ENCODE peak calls at places on chromosomes 2 and 18, in five cellular contexts. Q is Karpas-422, K is neural progenitor cell, A is SJCRH30, G is A549. E is an unnamed sample.

GRCh38 chr2:161430416-161430815 is 14.3 kb downstream of the TBR1 start:
- DNase-seq in Q (no peak), K (no peak), A (no peak), G (no peak), E (no peak)

GRCh38 chr18:73690222-73690621 is 457.4 kb downstream of the FBXO15 start:
- DNase-seq in Q (no peak), K (peak; percentile 69), A (no peak), G (no peak), E (no peak)

GRCh38 chr2:17272649-17273048 is 245.6 kb downstream of the RAD51AP2 start:
- DNase-seq in Q (no peak), K (no peak), A (no peak), G (no peak), E (no peak)

GRCh38 chr18:3652380-3653262 is 202.6 kb downstream of the TGIF1 start:
- DNase-seq in Q (no peak), K (no peak), A (peak; percentile 63), G (peak; percentile 99), E (no peak)

GRCh38 chr18:79581911-79582310 is 97.7 kb upstream of the CTDP1 start:
- DNase-seq in Q (no peak), K (no peak), A (no peak), G (no peak), E (no peak)

GRCh38 chr18:2914185-2914584 is 67.4 kb downstream of the EMILIN2 start:
- DNase-seq in Q (no peak), K (no peak), A (peak; percentile 53), G (no peak), E (no peak)

GRCh38 chr18:36378194-36378593 is 80.7 kb downstream of the FHOD3 start:
- DNase-seq in Q (no peak), K (no peak), A (no peak), G (no peak), E (no peak)

GRCh38 chr2:236945431-236946016 is 140.2 kb upstream of the COPS8 start:
- DNase-seq in Q (no peak), K (no peak), A (no peak), G (no peak), E (peak; percentile 27)

DNA sequence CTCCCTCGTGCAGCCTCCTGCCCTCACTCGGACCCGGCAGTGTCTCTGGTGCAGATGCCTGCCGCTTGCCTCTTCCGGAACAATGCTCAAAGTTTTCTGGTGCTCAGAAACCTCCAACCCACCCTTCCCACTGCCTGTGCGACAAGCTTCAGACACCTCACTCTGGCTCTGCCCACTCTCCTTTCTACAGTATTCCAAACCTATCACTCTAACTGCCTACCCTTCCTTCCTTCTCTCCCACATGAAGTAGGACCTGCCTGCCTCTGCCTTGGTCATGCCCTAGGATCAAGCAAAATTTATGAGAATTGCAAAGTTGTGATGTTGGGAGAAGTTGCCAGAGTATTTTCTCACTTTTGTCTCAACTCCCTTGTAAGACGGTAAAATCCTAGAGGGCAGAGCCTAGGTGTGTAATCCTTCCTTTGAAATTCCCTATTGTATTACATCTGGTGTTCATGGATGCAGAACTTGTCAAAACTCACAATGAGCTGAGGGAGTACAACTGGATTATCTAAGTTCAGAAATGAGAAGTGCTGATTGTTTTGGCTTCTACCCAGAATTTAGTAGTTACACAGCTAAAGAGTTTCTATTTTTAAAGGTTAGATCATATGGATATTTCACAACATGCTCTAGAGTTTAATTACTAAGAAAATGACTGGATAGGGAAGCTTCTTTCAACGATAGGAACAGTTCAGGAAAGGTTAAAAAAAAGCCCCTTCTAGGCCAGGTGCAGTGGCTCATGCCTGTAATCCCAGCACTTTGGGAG is 7.2 kb downstream of the NPC1 start:
- DNase-seq in Q (no peak), K (no peak), A (no peak), G (no peak), E (no peak)
- H3K4me1 ChIP-seq in Q (peaks cover 18% of the 10 kb centered on the region), K (peaks cover 23% of the 10 kb centered on the region), A (peaks cover 12% of the 10 kb centered on the region), G (peaks cover 36% of the 10 kb centered on the region), E (peaks cover 10% of the 10 kb centered on the region)

GRCh38 chr2:154557906-154558305 is 140.6 kb upstream of the KCNJ3 start:
- DNase-seq in Q (no peak), K (no peak), A (no peak), G (no peak), E (no peak)
- H3K4me1 ChIP-seq in Q (no peaks in the 10 kb centered on the region), K (no peaks in the 10 kb centered on the region), A (no peaks in the 10 kb centered on the region), G (no peaks in the 10 kb centered on the region), E (no peaks in the 10 kb centered on the region)

DNA sequence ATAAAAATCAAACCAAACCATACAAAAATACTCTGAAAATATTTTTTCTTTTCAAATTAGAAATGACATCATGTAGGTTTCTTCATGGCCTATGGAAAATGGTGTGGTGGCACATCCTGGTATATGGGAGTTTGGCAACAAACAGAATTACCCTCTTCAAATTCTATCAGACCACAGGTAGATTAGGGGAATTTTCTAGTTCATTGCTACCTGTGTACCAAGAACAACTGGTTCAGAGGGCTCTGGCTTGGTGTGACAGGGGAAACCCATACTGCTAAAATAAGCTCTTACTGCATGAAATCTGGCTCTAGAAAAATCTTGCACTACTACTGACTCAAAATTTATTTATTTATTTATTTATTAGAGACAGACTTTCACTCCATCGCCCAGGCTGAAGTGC is 63.4 kb upstream of the PELI1 start:
- DNase-seq in Q (no peak), K (no peak), A (no peak), G (no peak), E (no peak)
- H3K4me1 ChIP-seq in Q (peaks cover 23% of the 10 kb centered on the region), K (peaks cover 11% of the 10 kb centered on the region), A (peaks cover 16% of the 10 kb centered on the region), G (peaks cover 3% of the 10 kb centered on the region), E (peaks cover 6% of the 10 kb centered on the region)

GRCh38 chr2:118943286-118943685 is 1.3 kb downstream of the MARCO start:
- DNase-seq in Q (no peak), K (no peak), A (no peak), G (no peak), E (no peak)
- H3K4me1 ChIP-seq in Q (no peaks in the 10 kb centered on the region), K (no peaks in the 10 kb centered on the region), A (no peaks in the 10 kb centered on the region), G (no peaks in the 10 kb centered on the region), E (no peaks in the 10 kb centered on the region)

GRCh38 chr2:98464772-98465310 is 20.2 kb downstream of the INPP4A start:
- DNase-seq in Q (no peak), K (no peak), A (peak; percentile 27), G (no peak), E (no peak)
- H3K4me1 ChIP-seq in Q (peaks cover 44% of the 10 kb centered on the region), K (peaks cover 5% of the 10 kb centered on the region), A (peaks cover 42% of the 10 kb centered on the region), G (peaks cover 21% of the 10 kb centered on the region), E (peaks cover 37% of the 10 kb centered on the region)

GRCh38 chr2:230738391-230738811 is 25.8 kb downstream of the CAB39 start:
- DNase-seq in Q (no peak), K (no peak), A (peak; percentile 24), G (no peak), E (no peak)
- H3K4me1 ChIP-seq in Q (peaks cover 31% of the 10 kb centered on the region), K (no peaks in the 10 kb centered on the region), A (no peaks in the 10 kb centered on the region), G (peaks cover 24% of the 10 kb centered on the region), E (peaks cover 8% of the 10 kb centered on the region)

GRCh38 chr2:9179572-9180201 is 26.9 kb upstream of the ASAP2 start:
- DNase-seq in Q (no peak), K (no peak), A (peak; percentile 54), G (peak; percentile 74), E (no peak)

GRCh38 chr2:9178110-9178904 is 28.3 kb upstream of the ASAP2 start:
- DNase-seq in Q (no peak), K (no peak), A (no peak), G (no peak), E (no peak)

GRCh38 chr2:9170458-9171130 is 36.0 kb upstream of the ASAP2 start:
- DNase-seq in Q (no peak), K (no peak), A (no peak), G (no peak), E (no peak)

GRCh38 chr2:9178905-9179571 is 27.6 kb upstream of the ASAP2 start:
- DNase-seq in Q (no peak), K (no peak), A (peak; percentile 83), G (peak; percentile 26), E (no peak)

GRCh38 chr2:9174771-9175441 is 31.7 kb upstream of the ASAP2 start:
- DNase-seq in Q (no peak), K (no peak), A (peak; percentile 92), G (no peak), E (peak; percentile 82)
- H3K4me1 ChIP-seq in Q (peaks cover 6% of the 10 kb centered on the region), K (no peaks in the 10 kb centered on the region), A (peaks cover 37% of the 10 kb centered on the region), G (peaks cover 17% of the 10 kb centered on the region), E (no peaks in the 10 kb centered on the region)

E was measured in lung.